ENCODE peak calls at places on chromosomes 11 and 22, in eight cellular contexts. One of them, this sample, is unnamed.

GRCh38 chr11:119972281-119972680 is 165.6 kb downstream of the TRIM29 start:
- DNase-seq in fibroblast of lung: no peak
- DNase-seq in cardiac muscle cell: no peak
- DNase-seq in lung: no peak
- DNase-seq in IMR-90: no peak
- DNase-seq in trophoblast cell: no peak
- DNase-seq in left ventricle myocardium inferior: no peak
- DNase-seq in right atrium auricular region: no peak
- DNase-seq in this sample: no peak

GRCh38 chr22:26430600-26430999 is 1.5 kb downstream of the ASPHD2 start:
- DNase-seq in IMR-90: no peak
- DNase-seq in left ventricle myocardium inferior: no peak
- DNase-seq in cardiac muscle cell: no peak
- DNase-seq in trophoblast cell: no peak
- DNase-seq in lung: no peak
- DNase-seq in right atrium auricular region: no peak
- DNase-seq in fibroblast of lung: no peak
- DNase-seq in this sample: no peak

GRCh38 chr11:115712296-115712695 is 208.1 kb upstream of the CADM1 start:
- DNase-seq in trophoblast cell: no peak
- DNase-seq in right atrium auricular region: no peak
- DNase-seq in IMR-90: no peak
- DNase-seq in fibroblast of lung: no peak
- DNase-seq in cardiac muscle cell: no peak
- DNase-seq in left ventricle myocardium inferior: no peak
- DNase-seq in lung: no peak
- DNase-seq in this sample: no peak

GRCh38 chr11:131584694-131585592 is 214.5 kb downstream of the NTM start:
- DNase-seq in left ventricle myocardium inferior: peak; percentile 15
- DNase-seq in fibroblast of lung: peak; percentile 28
- DNase-seq in right atrium auricular region: no peak
- DNase-seq in IMR-90: no peak
- DNase-seq in lung: no peak
- DNase-seq in trophoblast cell: no peak
- DNase-seq in cardiac muscle cell: peak; percentile 13
- DNase-seq in this sample: peak; percentile 16

GRCh38 chr11:31725176-31725575 is 85.9 kb downstream of the PAX6 start:
- DNase-seq in trophoblast cell: no peak
- DNase-seq in lung: no peak
- DNase-seq in fibroblast of lung: no peak
- DNase-seq in right atrium auricular region: no peak
- DNase-seq in left ventricle myocardium inferior: no peak
- DNase-seq in IMR-90: peak; percentile 2
- DNase-seq in cardiac muscle cell: peak; percentile 6
- DNase-seq in this sample: no peak

GRCh38 chr11:7546324-7546791 is 32.6 kb downstream of the PPFIBP2 start:
- DNase-seq in fibroblast of lung: no peak
- DNase-seq in cardiac muscle cell: no peak
- DNase-seq in lung: no peak
- DNase-seq in right atrium auricular region: no peak
- DNase-seq in trophoblast cell: peak; percentile 38
- DNase-seq in left ventricle myocardium inferior: no peak
- DNase-seq in IMR-90: peak; percentile 12
- DNase-seq in this sample: no peak

GRCh38 chr22:22032099-22032905 is 49.7 kb upstream of the TOP3B start:
- DNase-seq in lung: no peak
- DNase-seq in left ventricle myocardium inferior: no peak
- DNase-seq in right atrium auricular region: no peak
- DNase-seq in trophoblast cell: no peak
- DNase-seq in IMR-90: no peak
- DNase-seq in cardiac muscle cell: no peak
- DNase-seq in fibroblast of lung: no peak
- DNase-seq in this sample: no peak

GRCh38 chr11:62573006-62573591 is 592 bp downstream of the EEF1G start:
- DNase-seq in lung: no peak
- DNase-seq in right atrium auricular region: no peak
- DNase-seq in cardiac muscle cell: peak; percentile 30
- DNase-seq in fibroblast of lung: no peak
- DNase-seq in left ventricle myocardium inferior: no peak
- DNase-seq in IMR-90: no peak
- DNase-seq in trophoblast cell: no peak
- DNase-seq in this sample: peak; percentile 43

GRCh38 chr11:1926156-1927031 is 6.9 kb downstream of the TNNT3 start:
- DNase-seq in lung: no peak
- DNase-seq in left ventricle myocardium inferior: no peak
- DNase-seq in IMR-90: no peak
- DNase-seq in fibroblast of lung: no peak
- DNase-seq in cardiac muscle cell: no peak
- DNase-seq in right atrium auricular region: no peak
- DNase-seq in trophoblast cell: no peak
- DNase-seq in this sample: no peak

GRCh38 chr11:94650756-94651155 is 83.6 kb downstream of the PIWIL4 start:
- DNase-seq in lung: no peak
- DNase-seq in trophoblast cell: no peak
- DNase-seq in fibroblast of lung: peak; percentile 71
- DNase-seq in IMR-90: peak; percentile 69
- DNase-seq in left ventricle myocardium inferior: peak; percentile 78
- DNase-seq in right atrium auricular region: peak; percentile 82
- DNase-seq in cardiac muscle cell: peak; percentile 89
- DNase-seq in this sample: no peak

GRCh38 chr11:75454987-75455386 is 22.0 kb upstream of the KLHL35 start:
- DNase-seq in IMR-90: no peak
- DNase-seq in cardiac muscle cell: no peak
- DNase-seq in left ventricle myocardium inferior: no peak
- DNase-seq in lung: no peak
- DNase-seq in right atrium auricular region: no peak
- DNase-seq in fibroblast of lung: no peak
- DNase-seq in trophoblast cell: no peak
- DNase-seq in this sample: no peak

GRCh38 chr22:21451545-21452520 is 15.4 kb upstream of the TMEM191C start:
- DNase-seq in trophoblast cell: no peak
- DNase-seq in left ventricle myocardium inferior: no peak
- DNase-seq in IMR-90: no peak
- DNase-seq in cardiac muscle cell: no peak
- DNase-seq in right atrium auricular region: peak; percentile 36
- DNase-seq in fibroblast of lung: no peak
- DNase-seq in lung: no peak
- DNase-seq in this sample: no peak

GRCh38 chr22:32623943-32624342 is 149.3 kb downstream of the FBXO7 start:
- DNase-seq in left ventricle myocardium inferior: peak; percentile 61
- DNase-seq in trophoblast cell: no peak
- DNase-seq in IMR-90: peak; percentile 98
- DNase-seq in right atrium auricular region: peak; percentile 92
- DNase-seq in cardiac muscle cell: peak; percentile 92
- DNase-seq in lung: peak; percentile 60
- DNase-seq in fibroblast of lung: peak; percentile 98
- DNase-seq in this sample: peak; percentile 84

GRCh38 chr11:123659311-123659710 is 4.9 kb upstream of the SCN3B start:
- DNase-seq in right atrium auricular region: no peak
- DNase-seq in left ventricle myocardium inferior: no peak
- DNase-seq in trophoblast cell: no peak
- DNase-seq in fibroblast of lung: no peak
- DNase-seq in IMR-90: no peak
- DNase-seq in cardiac muscle cell: no peak
- DNase-seq in lung: no peak
- DNase-seq in this sample: no peak

GRCh38 chr11:123654566-123655081 is at the start of gene SCN3B:
- DNase-seq in left ventricle myocardium inferior: peak; percentile 70
- DNase-seq in right atrium auricular region: no peak
- DNase-seq in trophoblast cell: peak; percentile 48
- DNase-seq in IMR-90: peak; percentile 61
- DNase-seq in cardiac muscle cell: peak; percentile 71
- DNase-seq in lung: peak; percentile 51
- DNase-seq in fibroblast of lung: peak; percentile 60
- DNase-seq in this sample: peak; percentile 83

GRCh38 chr11:123653997-123654565 is 343 bp downstream of the SCN3B start:
- DNase-seq in cardiac muscle cell: peak; percentile 51
- DNase-seq in left ventricle myocardium inferior: peak; percentile 58
- DNase-seq in right atrium auricular region: no peak
- DNase-seq in trophoblast cell: peak; percentile 43
- DNase-seq in IMR-90: peak; percentile 34
- DNase-seq in fibroblast of lung: peak; percentile 31
- DNase-seq in lung: peak; percentile 33
- DNase-seq in this sample: peak; percentile 54

GRCh38 chr11:123650901-123651300 is 3.5 kb downstream of the SCN3B start:
- DNase-seq in left ventricle myocardium inferior: no peak
- DNase-seq in trophoblast cell: no peak
- DNase-seq in fibroblast of lung: no peak
- DNase-seq in cardiac muscle cell: no peak
- DNase-seq in IMR-90: no peak
- DNase-seq in right atrium auricular region: no peak
- DNase-seq in lung: no peak
- DNase-seq in this sample: no peak

DNA sequence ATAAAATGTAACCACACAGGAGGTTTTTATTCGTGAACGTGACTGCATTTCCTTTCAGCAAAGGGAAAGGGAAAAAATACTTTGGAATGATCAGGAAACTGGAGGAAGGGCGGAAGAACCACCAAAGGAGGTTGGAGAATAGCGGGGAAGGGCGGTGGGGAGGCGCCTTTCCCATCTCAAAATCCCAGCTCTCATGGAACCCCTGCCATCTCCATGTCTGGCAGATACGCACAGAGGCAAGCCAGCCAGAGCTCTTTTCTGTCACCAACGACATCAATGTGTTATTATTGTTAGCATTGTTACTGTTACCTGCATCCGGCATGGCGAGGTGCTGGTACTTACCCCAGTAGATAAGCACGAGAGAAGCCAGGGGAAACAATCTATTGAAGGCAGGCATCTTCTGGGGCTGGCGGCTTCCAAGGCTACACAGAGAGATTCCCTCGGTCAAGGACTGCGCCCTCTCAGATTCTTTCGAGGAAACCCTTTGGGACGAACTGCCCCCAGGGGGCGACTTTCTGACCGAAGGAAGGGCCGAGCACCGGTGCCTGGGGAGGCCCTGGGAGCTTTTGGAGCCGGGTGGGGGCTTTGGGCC is 923 bp downstream of the SCN3B start:
- DNase-seq in trophoblast cell: no peak
- DNase-seq in left ventricle myocardium inferior: no peak
- DNase-seq in cardiac muscle cell: no peak
- DNase-seq in fibroblast of lung: no peak
- DNase-seq in IMR-90: no peak
- DNase-seq in lung: no peak
- DNase-seq in right atrium auricular region: no peak
- DNase-seq in this sample: no peak
- H3K4me3 ChIP-seq in trophoblast cell: no peak overlapping the region
- H3K4me3 ChIP-seq in left ventricle myocardium inferior: peak overlapping the region; percentile 76
- H3K4me3 ChIP-seq in cardiac muscle cell: peak overlapping the region; percentile 51
- H3K4me3 ChIP-seq in fibroblast of lung: no peak overlapping the region
- H3K4me3 ChIP-seq in IMR-90: no peak overlapping the region
- H3K4me3 ChIP-seq in lung: no peak overlapping the region
- H3K4me3 ChIP-seq in right atrium auricular region: peak overlapping the region; percentile 66
- H3K4me3 ChIP-seq in this sample: peak overlapping the region; percentile 63

GRCh38 chr11:123559418-123559817 is 95.0 kb downstream of the SCN3B start:
- DNase-seq in lung: no peak
- DNase-seq in fibroblast of lung: peak; percentile 14
- DNase-seq in left ventricle myocardium inferior: no peak
- DNase-seq in IMR-90: peak; percentile 36
- DNase-seq in right atrium auricular region: no peak
- DNase-seq in trophoblast cell: no peak
- DNase-seq in cardiac muscle cell: no peak
- DNase-seq in this sample: peak; percentile 14
- H3K27ac ChIP-seq in lung: no peak overlapping the region
- H3K27ac ChIP-seq in fibroblast of lung: peak overlapping the region; percentile 34
- H3K27ac ChIP-seq in left ventricle myocardium inferior: peak overlapping the region; percentile 75
- H3K27ac ChIP-seq in IMR-90: peak overlapping the region; percentile 31
- H3K27ac ChIP-seq in right atrium auricular region: peak overlapping the region; percentile 48
- H3K27ac ChIP-seq in trophoblast cell: no peak overlapping the region
- H3K27ac ChIP-seq in cardiac muscle cell: no peak overlapping the region
- H3K27ac ChIP-seq in this sample: peak overlapping the region; percentile 70

DNA sequence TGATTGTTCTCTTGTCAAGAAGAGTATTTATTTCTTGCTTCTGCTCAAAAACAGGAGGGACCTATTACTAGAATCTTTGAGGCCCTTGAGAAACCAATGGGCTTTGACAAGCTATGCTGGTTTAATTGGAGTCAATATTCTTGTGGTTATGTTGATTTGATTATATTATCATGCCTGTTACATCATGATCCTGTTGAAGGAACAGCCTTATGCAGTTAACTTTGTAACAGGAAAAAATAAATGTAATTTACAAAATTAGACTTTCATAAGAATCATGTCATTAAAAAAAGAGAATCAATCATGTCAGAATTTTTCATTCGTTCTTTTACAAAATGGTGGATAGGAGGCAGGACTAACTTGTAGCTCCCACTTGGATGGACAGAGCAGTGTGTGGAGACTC is 386.1 kb upstream of the DDI1 start:
- DNase-seq in right atrium auricular region: no peak
- DNase-seq in cardiac muscle cell: no peak
- DNase-seq in IMR-90: no peak
- DNase-seq in left ventricle myocardium inferior: no peak
- DNase-seq in fibroblast of lung: no peak
- DNase-seq in trophoblast cell: no peak
- DNase-seq in lung: no peak
- DNase-seq in this sample: no peak
- H3K9me3 ChIP-seq in right atrium auricular region: no peaks in the 10 kb centered on the region
- H3K9me3 ChIP-seq in cardiac muscle cell: no peaks in the 10 kb centered on the region
- H3K9me3 ChIP-seq in IMR-90: peaks cover 11% of the 10 kb centered on the region
- H3K9me3 ChIP-seq in left ventricle myocardium inferior: peaks cover 16% of the 10 kb centered on the region
- H3K9me3 ChIP-seq in fibroblast of lung: no peaks in the 10 kb centered on the region
- H3K9me3 ChIP-seq in trophoblast cell: peaks cover 3% of the 10 kb centered on the region
- H3K9me3 ChIP-seq in lung: peaks cover 3% of the 10 kb centered on the region
- H3K9me3 ChIP-seq in this sample: no peaks in the 10 kb centered on the region

GRCh38 chr11:64998690-64999431 is 2.1 kb upstream of the BATF2 start:
- DNase-seq in lung: no peak
- DNase-seq in IMR-90: no peak
- DNase-seq in left ventricle myocardium inferior: no peak
- DNase-seq in right atrium auricular region: no peak
- DNase-seq in fibroblast of lung: no peak
- DNase-seq in cardiac muscle cell: no peak
- DNase-seq in trophoblast cell: no peak
- DNase-seq in this sample: no peak

GRCh38 chr11:64998141-64998540 is 1.4 kb upstream of the BATF2 start:
- DNase-seq in trophoblast cell: peak; percentile 76
- DNase-seq in left ventricle myocardium inferior: no peak
- DNase-seq in lung: no peak
- DNase-seq in cardiac muscle cell: no peak
- DNase-seq in IMR-90: no peak
- DNase-seq in fibroblast of lung: no peak
- DNase-seq in right atrium auricular region: no peak
- DNase-seq in this sample: peak; percentile 33

GRCh38 chr11:64994318-64994717 is 2.5 kb downstream of the BATF2 start:
- DNase-seq in right atrium auricular region: no peak
- DNase-seq in trophoblast cell: no peak
- DNase-seq in IMR-90: no peak
- DNase-seq in lung: no peak
- DNase-seq in cardiac muscle cell: no peak
- DNase-seq in fibroblast of lung: no peak
- DNase-seq in left ventricle myocardium inferior: no peak
- DNase-seq in this sample: no peak

GRCh38 chr11:64996710-64997380 is at the start of gene BATF2:
- DNase-seq in lung: peak; percentile 82
- DNase-seq in left ventricle myocardium inferior: peak; percentile 70
- DNase-seq in right atrium auricular region: peak; percentile 79
- DNase-seq in fibroblast of lung: peak; percentile 87
- DNase-seq in cardiac muscle cell: peak; percentile 83
- DNase-seq in IMR-90: peak; percentile 83
- DNase-seq in trophoblast cell: peak; percentile 51
- DNase-seq in this sample: peak; percentile 93

DNA sequence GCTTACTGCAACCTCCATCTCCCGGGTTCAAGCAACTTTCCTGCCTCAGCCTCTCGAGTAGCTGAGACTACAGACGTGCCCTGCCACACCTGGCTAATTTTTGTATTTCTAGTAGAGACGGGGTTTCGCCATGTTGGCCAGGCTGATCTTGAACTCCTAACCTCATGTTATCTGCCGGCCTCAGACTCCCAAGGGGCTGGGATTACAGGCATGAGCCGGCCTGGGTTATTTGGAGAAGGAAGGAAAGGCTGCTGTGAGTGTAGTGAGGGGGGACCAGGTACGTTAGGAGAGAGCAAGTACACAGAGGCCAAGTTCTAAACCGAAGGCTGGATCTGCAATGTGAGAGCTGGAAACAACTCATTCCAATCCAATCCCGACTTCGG is 453 bp downstream of the BATF2 start:
- DNase-seq in right atrium auricular region: no peak
- DNase-seq in IMR-90: no peak
- DNase-seq in cardiac muscle cell: no peak
- DNase-seq in fibroblast of lung: no peak
- DNase-seq in trophoblast cell: no peak
- DNase-seq in lung: no peak
- DNase-seq in left ventricle myocardium inferior: no peak
- DNase-seq in this sample: no peak
- H3K4me3 ChIP-seq in right atrium auricular region: peak overlapping the region; percentile 45
- H3K4me3 ChIP-seq in IMR-90: peak overlapping the region; percentile 24
- H3K4me3 ChIP-seq in cardiac muscle cell: no peak overlapping the region
- H3K4me3 ChIP-seq in fibroblast of lung: peak overlapping the region; percentile 35
- H3K4me3 ChIP-seq in trophoblast cell: no peak overlapping the region
- H3K4me3 ChIP-seq in lung: peak overlapping the region; percentile 36
- H3K4me3 ChIP-seq in left ventricle myocardium inferior: peak overlapping the region; percentile 63
- H3K4me3 ChIP-seq in this sample: peak overlapping the region; percentile 28